ENCODE peak calls at places on chromosomes 16 and 17, in four cellular contexts. K, S, V and W are unnamed samples.

GRCh38 chr17:79388556-79389295 is 222.1 kb downstream of the RBFOX3 start:
- DNase-seq in K (peak), S (peak), V (peak), W (peak)

GRCh38 chr17:78583091-78583490 is 5.9 kb upstream of the DNAH17 start:
- DNase-seq in S (peak), K (no peak), V (peak), W (peak)

GRCh38 chr16:28924399-28924761 is 658 bp downstream of the RABEP2 start:
- DNase-seq in V (no peak), K (no peak), S (no peak), W (no peak)

GRCh38 chr17:38881600-38882191 is 11.8 kb downstream of the LASP1 start:
- DNase-seq in K (peak), S (no peak), V (peak), W (no peak)

GRCh38 chr17:57384219-57384618 is 127.9 kb downstream of the MSI2 start:
- DNase-seq in S (no peak), K (no peak), V (no peak), W (no peak)

GRCh38 chr16:67025151-67025550 is 3.8 kb upstream of the CBFB start:
- DNase-seq in V (no peak), S (no peak), K (no peak), W (no peak)

GRCh38 chr17:80818871-80819270 is 172.8 kb upstream of the CHMP6 start:
- DNase-seq in K (no peak), S (no peak), V (no peak), W (no peak)

GRCh38 chr16:70391881-70392481 is 45.3 kb downstream of the DDX19A start:
- DNase-seq in K (no peak), S (no peak), V (peak), W (no peak)

GRCh38 chr16:5875416-5875815 is 777.8 kb upstream of the EEF2KMT start:
- DNase-seq in K (no peak), S (no peak), V (no peak), W (no peak)

GRCh38 chr17:41160648-41161047 is at the start of gene KRTAP4-4:
- DNase-seq in V (no peak), K (no peak), S (no peak), W (no peak)

GRCh38 chr16:17474572-17474971 is 3.8 kb upstream of the XYLT1 start:
- DNase-seq in V (no peak), S (no peak), K (no peak), W (no peak)

GRCh38 chr16:50665128-50665878 is 15.8 kb downstream of the SNX20 start:
- DNase-seq in S (peak), V (peak), K (peak), W (peak)

GRCh38 chr17:80708497-80708896 is 163.9 kb downstream of the RPTOR start:
- DNase-seq in K (no peak), S (no peak), V (no peak), W (no peak)

GRCh38 chr17:46010597-46011186 is 11.6 kb downstream of the STH start:
- DNase-seq in S (no peak), K (no peak), V (peak), W (peak)

GRCh38 chr16:4702466-4702808 is 9.1 kb downstream of the NUDT16L1 start:
- DNase-seq in K (no peak), S (no peak), V (no peak), W (no peak)

GRCh38 chr16:87108941-87109340 is 208.3 kb downstream of the C16orf95 start:
- DNase-seq in K (no peak), S (no peak), V (no peak), W (no peak)

GRCh38 chr17:5580367-5580766 is 3.9 kb downstream of the NLRP1 start:
- DNase-seq in V (no peak), K (no peak), S (no peak), W (no peak)

GRCh38 chr17:72097144-72097543 is 23.7 kb upstream of the SOX9 start:
- DNase-seq in K (no peak), S (no peak), V (no peak), W (no peak)

GRCh38 chr16:64858076-64858475 is 263.8 kb downstream of the CDH11 start:
- DNase-seq in S (no peak), K (no peak), V (no peak), W (no peak)

GRCh38 chr17:57424777-57425188 is 168.5 kb downstream of the MSI2 start:
- DNase-seq in K (no peak), S (peak), V (no peak), W (no peak)

GRCh38 chr16:751152-752007 is 9.2 kb upstream of the MSLN start:
- DNase-seq in K (no peak), S (no peak), V (no peak), W (peak)

GRCh38 chr16:750454-750853 is 9.7 kb upstream of the CIAO3 start:
- DNase-seq in V (no peak), K (no peak), S (no peak), W (no peak)

GRCh38 chr16:756428-756827 is 4.1 kb upstream of the MSLN start:
- DNase-seq in V (no peak), K (no peak), S (no peak), W (no peak)

GRCh38 chr16:752008-752315 is 8.6 kb upstream of the MSLN start:
- DNase-seq in S (no peak), K (no peak), V (no peak), W (peak)

GRCh38 chr16:754208-755097 is 6.1 kb upstream of the MSLN start:
- DNase-seq in K (peak), V (no peak), S (no peak), W (no peak)
- TF ChIP-seq REST in K (no peak), V (no peak), S (no peak), W (no peak)

GRCh38 chr17:3907483-3908216 is 8.6 kb downstream of the P2RX1 start:
- DNase-seq in K (no peak), S (no peak), V (peak), W (no peak)
- TF ChIP-seq CTCF in K (no peak), S (peak), V (peak), W (peak)

GRCh38 chr16:54055191-54055590 is 231.4 kb downstream of the IRX3 start:
- DNase-seq in S (no peak), V (no peak), K (no peak), W (no peak)

GRCh38 chr16:54054237-54054780 is 232.3 kb downstream of the IRX3 start:
- DNase-seq in V (no peak), K (no peak), S (no peak), W (no peak)

GRCh38 chr16:54056921-54057320 is 229.7 kb downstream of the IRX3 start:
- DNase-seq in K (no peak), V (no peak), S (no peak), W (no peak)

GRCh38 chr16:54059319-54059718 is 227.3 kb downstream of the IRX3 start:
- DNase-seq in K (no peak), S (no peak), V (no peak), W (no peak)

DNA sequence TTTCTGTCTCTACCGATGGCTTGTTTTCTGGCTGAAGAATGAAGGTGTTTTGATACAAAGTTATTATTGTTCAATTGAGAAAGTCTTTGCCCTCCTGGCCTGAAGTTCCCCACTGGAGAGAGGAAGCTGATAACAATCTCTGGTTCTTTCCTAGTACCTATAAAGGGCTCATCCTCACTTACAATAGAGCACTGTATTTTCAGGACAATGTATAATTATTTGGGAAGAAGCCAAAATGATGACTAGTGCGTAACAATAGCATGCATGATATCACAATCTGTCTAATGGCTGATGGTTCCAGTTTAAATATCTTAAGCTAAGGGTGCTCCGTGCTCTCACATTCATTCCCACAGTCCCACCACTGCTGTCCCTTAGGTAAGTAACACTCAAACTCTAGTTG is 230.7 kb downstream of the IRX3 start:
- DNase-seq in V (no peak), K (no peak), S (peak), W (no peak)
- TF ChIP-seq REST in V (no peak), K (no peak), S (no peak), W (no peak)

GRCh38 chr16:31876955-31877828 is 3.6 kb downstream of the ZNF267 start:
- DNase-seq in V (peak), K (no peak), S (no peak), W (no peak)
- TF ChIP-seq CTCF in V (no peak), K (no peak), S (no peak), W (no peak)

GRCh38 chr17:82658331-82658730 is 10.1 kb upstream of the WDR45B start:
- DNase-seq in S (no peak), V (no peak), K (no peak), W (no peak)
- TF ChIP-seq REST in S (no peak), V (no peak), K (no peak), W (no peak)